ENCODE peak calls at places on chromosomes 6 and 20, in nine cellular contexts. B is CD8-positive, alpha-beta T cell; Y is left ventricle myocardium inferior; W is astrocyte of the spinal cord; T is breast epithelium; K is fibroblast of lung; Z is cardiac fibroblast; G is body of pancreas; V is tibial artery. C is an unnamed sample.

GRCh38 chr6:111781055-111781708 is 92.1 kb downstream of the FYN start:
- DNase-seq in G (no peak), V (no peak), B (no peak), Y (no peak), W (no peak), K (peak; percentile 42), Z (peak; percentile 89), T (no peak), C (no peak)

GRCh38 chr6:44642870-44643522 is 255.5 kb downstream of the CDC5L start:
- DNase-seq in G (no peak), B (no peak), K (peak; percentile 66), Y (no peak), Z (peak; percentile 10), V (no peak), T (no peak), W (peak; percentile 64), C (no peak)

GRCh38 chr6:22231616-22232015 is 65.2 kb downstream of the PRL start:
- DNase-seq in V (no peak), B (no peak), K (peak; percentile 88), G (no peak), Y (no peak), T (no peak), Z (no peak), W (peak; percentile 64), C (no peak)

GRCh38 chr6:157994126-157994795 is 12.6 kb downstream of the SYNJ2 start:
- DNase-seq in Y (no peak), B (no peak), K (no peak), V (no peak), Z (no peak), G (no peak), W (no peak), T (no peak), C (no peak)

GRCh38 chr20:57224641-57225138 is 41.8 kb downstream of the BMP7 start:
- DNase-seq in V (no peak), W (no peak), Z (no peak), G (no peak), B (no peak), K (no peak), Y (no peak), T (no peak), C (no peak)

GRCh38 chr6:128252293-128253176 is 267.9 kb downstream of the PTPRK start:
- DNase-seq in K (peak; percentile 50), T (no peak), B (no peak), G (no peak), V (no peak), Y (no peak), W (no peak), Z (no peak), C (no peak)

GRCh38 chr6:116393430-116393829 is 22.7 kb downstream of the DSE start:
- DNase-seq in Z (no peak), V (no peak), W (no peak), G (no peak), B (no peak), Y (no peak), K (no peak), T (no peak), C (no peak)

GRCh38 chr20:5557123-5557522 is 193.1 kb upstream of the SHLD1 start:
- DNase-seq in K (peak; percentile 17), B (peak; percentile 50), W (peak; percentile 50), Y (peak; percentile 29), V (peak; percentile 27), G (peak; percentile 50), Z (peak; percentile 62), T (no peak), C (no peak)

DNA sequence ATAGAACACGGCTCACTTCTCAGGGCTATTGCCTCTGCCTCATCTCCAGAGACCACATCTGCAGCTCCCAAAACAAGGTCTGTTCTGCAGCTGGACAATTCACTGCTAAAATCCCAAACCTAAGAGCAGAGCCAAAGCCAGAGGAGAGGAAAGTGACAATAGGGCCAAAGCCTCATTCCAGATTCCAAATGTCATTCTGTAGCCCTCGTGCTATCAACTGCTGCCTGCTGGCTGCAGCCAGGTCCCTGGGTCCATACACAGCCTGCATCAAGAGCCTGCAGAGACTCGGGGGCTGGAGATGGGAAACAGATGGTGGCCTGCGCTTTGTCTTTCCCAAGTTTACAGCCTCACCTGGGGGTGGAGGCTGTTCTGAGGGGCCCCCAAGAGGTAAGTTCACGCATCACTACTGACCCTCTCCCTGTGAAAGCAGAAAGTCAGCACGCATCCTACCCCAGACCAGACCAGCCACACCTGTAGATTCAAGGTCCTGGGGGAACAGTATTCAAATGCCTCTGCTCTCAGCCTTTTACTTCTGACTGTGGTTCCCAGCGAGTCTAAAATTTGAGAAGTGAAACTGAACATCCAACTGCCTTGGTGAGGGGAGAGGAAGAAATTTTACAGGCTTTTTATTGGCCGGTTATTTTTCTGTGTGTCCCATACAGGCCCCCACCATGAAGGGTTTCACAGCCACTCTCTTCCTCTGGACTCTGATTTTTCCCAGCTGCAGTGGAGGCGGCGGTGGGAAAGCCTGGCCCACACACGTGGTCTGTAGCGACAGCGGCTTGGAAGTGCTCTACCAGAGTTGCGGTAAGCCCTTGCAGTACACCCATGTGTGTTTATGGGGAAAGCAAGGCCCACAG is at the start of gene LY86:
- DNase-seq in G (no peak), Y (peak; percentile 33), W (no peak), B (no peak), V (no peak), T (no peak), K (no peak), Z (no peak), C (no peak)
- TF ChIP-seq CTCF in G (no peak), Y (no peak), W (no peak), B (no peak), V (no peak), T (no peak), K (no peak), Z (no peak), C (no peak)

GRCh38 chr6:46652603-46653438 is at the start of the genes CYP39A1 and SLC25A27:
- DNase-seq in T (peak; percentile 92), W (peak; percentile 86), K (peak; percentile 83), Y (peak; percentile 96), G (peak; percentile 97), B (peak; percentile 72), V (peak; percentile 93), Z (peak; percentile 79), C (peak; percentile 86)

GRCh38 chr6:46652232-46652602 is 401 bp downstream of the CYP39A1 start:
- DNase-seq in T (no peak), W (no peak), V (no peak), Y (no peak), G (no peak), B (no peak), K (no peak), Z (no peak), C (no peak)

GRCh38 chr6:46657642-46658041 is 4.9 kb downstream of the SLC25A27 start:
- DNase-seq in Y (no peak), G (no peak), Z (no peak), T (no peak), B (no peak), K (no peak), V (no peak), W (no peak), C (no peak)

GRCh38 chr6:46653439-46653942 is 716 bp downstream of the SLC25A27 start:
- DNase-seq in Z (no peak), V (no peak), B (no peak), Y (no peak), G (no peak), W (peak; percentile 21), K (no peak), T (no peak), C (no peak)

DNA sequence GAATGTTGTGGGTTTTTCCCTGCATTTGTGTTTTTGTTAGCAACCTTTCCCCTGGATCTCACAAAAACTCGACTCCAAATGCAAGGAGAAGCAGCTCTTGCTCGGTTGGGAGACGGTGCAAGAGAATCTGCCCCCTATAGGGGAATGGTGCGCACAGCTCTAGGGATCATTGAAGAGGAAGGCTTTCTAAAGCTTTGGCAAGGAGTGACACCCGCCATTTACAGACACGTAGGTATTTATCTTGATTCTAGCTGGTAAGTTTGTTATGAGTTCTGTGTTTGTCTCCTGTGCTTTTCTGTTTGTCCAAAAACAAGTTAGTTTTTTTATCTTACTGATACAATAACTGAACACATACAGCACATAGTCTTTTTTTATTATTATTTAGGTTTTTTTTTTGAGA is 3.0 kb downstream of the SLC25A27 start:
- DNase-seq in Z (no peak), V (no peak), K (no peak), W (no peak), Y (no peak), G (no peak), B (no peak), T (no peak), C (no peak)
- TF ChIP-seq CTCF in Z (peak; percentile 32), V (no peak), K (peak; percentile 37), W (peak; percentile 47), Y (no peak), G (no peak), B (no peak), T (no peak), C (no peak)

GRCh38 chr6:109024368-109024767 is 70.3 kb downstream of the SESN1 start:
- DNase-seq in W (no peak), Y (no peak), B (no peak), K (peak; percentile 8), Z (no peak), T (no peak), G (no peak), V (no peak), C (no peak)

GRCh38 chr6:109027964-109028363 is 66.7 kb downstream of the SESN1 start:
- DNase-seq in T (no peak), V (no peak), K (no peak), G (no peak), Z (no peak), Y (no peak), B (no peak), W (no peak), C (no peak)

GRCh38 chr6:109024784-109025183 is 69.9 kb downstream of the SESN1 start:
- DNase-seq in V (no peak), Z (peak; percentile 26), G (no peak), B (no peak), K (no peak), W (no peak), Y (peak; percentile 26), T (no peak), C (no peak)

GRCh38 chr6:109023348-109023925 is 71.2 kb downstream of the SESN1 start:
- DNase-seq in V (no peak), Y (no peak), W (no peak), G (no peak), T (no peak), B (no peak), Z (no peak), K (no peak), C (no peak)

DNA sequence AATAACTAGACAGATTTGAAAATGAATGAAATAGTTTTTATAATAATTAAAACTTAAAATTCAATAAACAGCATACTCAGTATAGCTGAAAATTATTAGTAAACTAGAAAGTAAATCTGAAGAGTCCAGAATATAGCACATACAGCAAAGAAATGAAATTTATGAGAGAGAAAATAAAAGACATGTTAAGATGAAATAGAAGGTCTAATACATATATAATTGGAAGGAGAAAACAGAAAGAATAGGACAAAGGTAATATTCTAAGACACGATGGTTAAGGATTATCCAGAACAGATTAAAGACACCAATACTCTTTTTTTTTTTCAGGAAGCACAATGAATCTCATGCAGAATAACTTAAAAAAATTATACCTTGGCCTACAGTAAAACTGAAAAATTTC is 69.0 kb downstream of the SESN1 start:
- DNase-seq in B (no peak), W (no peak), K (no peak), V (no peak), G (no peak), Y (no peak), Z (no peak), T (no peak), C (no peak)
- TF ChIP-seq CTCF in B (no peak), W (no peak), K (no peak), V (no peak), G (no peak), Y (no peak), Z (no peak), T (no peak), C (no peak)

GRCh38 chr20:44109951-44110361 is 77.0 kb downstream of the JPH2 start:
- DNase-seq in W (no peak), V (no peak), T (no peak), B (no peak), Y (no peak), Z (peak; percentile 54), G (no peak), K (peak; percentile 50), C (no peak)
- TF ChIP-seq CTCF in W (peak; percentile 13), V (peak; percentile 17), T (no peak), B (no peak), Y (peak; percentile 46), Z (peak; percentile 33), G (no peak), K (peak; percentile 20), C (no peak)

C was measured in omental fat pad.